ENCODE peak calls at places on chromosome 16, in eight cellular contexts. K is A549, R is cardiac fibroblast, E is cardiac muscle cell, G is heart left ventricle, H is osteocyte, Y is GM12865, J is nephron progenitor cell. F is an unnamed sample.
A peak's percentile ranks its signal among the peaks of the same experiment; 100 is the strongest.

GRCh38 chr16:86668136-86668535 is 89.8 kb downstream of the FOXL1 start:
- DNase-seq in K (peak; percentile 42), R (peak; percentile 93), E (peak; percentile 66), G (peak; percentile 39), H (no peak), Y (no peak), J (no peak), F (no peak)

GRCh38 chr16:61045931-61046330 is 990.3 kb downstream of the CDH8 start:
- DNase-seq in K (no peak), R (no peak), E (no peak), G (no peak), H (no peak), Y (no peak), J (no peak), F (no peak)

GRCh38 chr16:86722970-86723369 is 144.6 kb downstream of the FOXL1 start:
- DNase-seq in K (no peak), R (peak; percentile 64), E (peak; percentile 86), G (no peak), H (no peak), Y (no peak), J (no peak), F (no peak)

GRCh38 chr16:56369202-56369601 is 56.1 kb downstream of the AMFR start:
- DNase-seq in K (no peak), R (no peak), E (no peak), G (no peak), H (no peak), Y (no peak), J (no peak), F (no peak)

GRCh38 chr16:49586466-49586865 is 212.9 kb downstream of the C16orf78 start:
- DNase-seq in K (no peak), R (no peak), E (no peak), G (no peak), H (no peak), Y (no peak), J (no peak), F (no peak)

GRCh38 chr16:4091638-4092037 is 24.6 kb downstream of the ADCY9 start:
- DNase-seq in K (no peak), R (no peak), E (no peak), G (no peak), H (no peak), Y (no peak), J (no peak), F (no peak)

GRCh38 chr16:280005-280421 is 378 bp upstream of the ARHGDIG start:
- DNase-seq in K (no peak), R (no peak), E (no peak), G (no peak), H (no peak), Y (no peak), J (peak; percentile 53), F (no peak)

GRCh38 chr16:58494981-58495860 is 4.7 kb upstream of the NDRG4 start:
- DNase-seq in K (peak; percentile 92), R (peak; percentile 99), E (peak; percentile 97), G (peak; percentile 89), H (peak; percentile 94), Y (peak; percentile 92), J (peak; percentile 81), F (peak; percentile 87)

GRCh38 chr16:22240023-22240697 is 34.1 kb downstream of the EEF2K start:
- DNase-seq in K (no peak), R (peak; percentile 48), E (peak; percentile 71), G (no peak), H (no peak), Y (no peak), J (no peak), F (no peak)

GRCh38 chr16:86519649-86520316 is 9.5 kb downstream of the FOXF1 start:
- DNase-seq in K (peak; percentile 53), R (peak; percentile 71), E (peak; percentile 59), G (peak; percentile 57), H (no peak), Y (peak; percentile 62), J (peak; percentile 81), F (peak; percentile 80)

GRCh38 chr16:9408297-9408696 is 316.9 kb downstream of the HAPSTR1 start:
- DNase-seq in K (no peak), R (no peak), E (no peak), G (no peak), H (no peak), Y (no peak), J (no peak), F (no peak)

GRCh38 chr16:641326-642188 is at the start of gene MCRIP2:
- DNase-seq in K (peak; percentile 77), R (peak; percentile 61), E (peak; percentile 84), G (peak; percentile 90), H (no peak), Y (peak; percentile 90), J (peak; percentile 88), F (peak; percentile 90)

GRCh38 chr16:31916056-31916488 is 42.5 kb downstream of the ZNF267 start:
- DNase-seq in K (peak; percentile 16), R (no peak), E (no peak), G (no peak), H (no peak), Y (no peak), J (no peak), F (no peak)

GRCh38 chr16:59573528-59574271 is 839.6 kb upstream of the GOT2 start:
- DNase-seq in K (peak; percentile 95), R (peak; percentile 82), E (peak; percentile 69), G (no peak), H (no peak), Y (no peak), J (no peak), F (no peak)

GRCh38 chr16:67884-68789 is 4.3 kb downstream of the RHBDF1 start:
- DNase-seq in K (no peak), R (peak; percentile 35), E (no peak), G (no peak), H (no peak), Y (no peak), J (no peak), F (no peak)

GRCh38 chr16:29231231-29231630 is 175.3 kb downstream of the NPIPB11 start:
- DNase-seq in K (no peak), R (no peak), E (peak; percentile 21), G (no peak), H (peak; percentile 67), Y (no peak), J (peak; percentile 32), F (no peak)

GRCh38 chr16:87240211-87241134 is 76.7 kb downstream of the C16orf95 start:
- DNase-seq in K (no peak), R (no peak), E (peak; percentile 22), G (no peak), H (no peak), Y (no peak), J (no peak), F (no peak)

GRCh38 chr16:81816793-81817210 is 37.7 kb downstream of the PLCG2 start:
- DNase-seq in K (no peak), R (no peak), E (no peak), G (no peak), H (no peak), Y (peak; percentile 86), J (no peak), F (no peak)

DNA sequence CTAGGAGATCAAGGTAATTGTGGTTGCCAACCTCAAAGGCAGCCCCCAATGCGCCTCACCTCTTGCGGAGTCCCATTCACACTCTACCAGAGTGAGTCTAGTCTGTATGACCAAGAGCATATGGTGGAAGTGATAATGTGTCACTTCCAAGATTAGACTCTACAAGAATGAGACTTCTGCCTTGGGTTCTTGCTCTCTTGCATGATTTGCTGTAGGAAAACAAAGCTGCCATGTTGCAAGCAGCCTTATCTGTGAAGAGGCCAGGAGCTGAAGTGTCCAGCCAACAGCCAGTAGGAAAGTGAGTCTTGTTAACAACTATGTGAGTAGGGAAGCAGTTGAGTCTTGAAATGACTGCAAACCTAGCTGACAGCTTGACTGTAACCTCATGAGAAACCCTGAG is 3.4 kb downstream of the TERF2 start:
- DNase-seq in K (no peak), R (no peak), E (peak; percentile 31), G (no peak), H (no peak), Y (peak; percentile 24), J (no peak), F (no peak)
- TF ChIP-seq CTCF in K (no peak), R (no peak), E (no peak), G (no peak), H (no peak), Y (no peak), J (no peak), F (no peak)

DNA sequence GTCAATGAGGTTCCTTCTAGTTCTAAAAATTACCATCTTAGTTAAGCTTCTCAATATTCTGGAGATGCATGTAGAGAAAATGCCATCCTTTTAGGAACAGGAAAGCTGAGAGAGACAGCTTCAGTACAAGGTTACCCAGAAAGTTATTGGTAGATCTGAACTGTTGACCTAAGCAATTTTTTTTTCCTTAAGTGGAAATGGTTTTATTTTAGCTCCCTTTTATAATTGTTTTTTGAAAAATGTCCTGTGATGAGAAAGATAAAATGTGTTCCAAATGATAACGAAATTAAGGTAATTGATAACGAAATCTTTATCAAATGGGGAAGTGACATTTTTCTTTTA is 8.2 kb downstream of the PSMD7 start:
- DNase-seq in K (no peak), R (no peak), E (no peak), G (no peak), H (no peak), Y (no peak), J (no peak), F (no peak)
- TF ChIP-seq CTCF in K (no peak), R (no peak), E (no peak), G (no peak), H (no peak), Y (no peak), J (peak; percentile 3), F (no peak)

DNA sequence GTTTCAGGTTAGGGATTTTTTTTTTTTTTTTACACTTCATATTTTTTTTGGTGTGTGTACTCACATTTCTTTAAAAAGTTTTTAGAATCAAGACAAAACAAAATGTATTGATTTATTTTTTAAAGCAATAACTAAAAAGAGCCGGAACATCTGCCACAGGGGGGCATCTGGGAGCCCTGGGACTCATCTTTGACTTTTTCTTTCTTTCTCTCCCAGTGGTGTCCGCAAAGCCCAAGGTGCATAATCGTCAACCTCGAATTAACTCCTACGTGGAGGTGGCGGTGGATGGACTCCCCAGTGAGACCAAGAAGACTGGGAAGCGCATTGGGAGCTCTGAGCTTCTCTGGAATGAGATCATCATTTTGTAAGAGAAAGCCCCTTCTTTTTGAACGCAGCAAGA is 36.3 kb downstream of the WWP2 start:
- DNase-seq in K (no peak), R (peak; percentile 34), E (peak; percentile 25), G (no peak), H (no peak), Y (no peak), J (no peak), F (peak; percentile 20)
- TF ChIP-seq CTCF in K (peak; percentile 36), R (peak; percentile 53), E (peak; percentile 51), G (peak; percentile 52), H (peak; percentile 50), Y (no peak), J (peak; percentile 29), F (no peak)

GRCh38 chr16:3022697-3023414 is 886 bp downstream of the HCFC1R1 start:
- DNase-seq in K (peak; percentile 86), R (peak; percentile 85), E (peak; percentile 68), G (peak; percentile 72), H (no peak), Y (peak; percentile 52), J (no peak), F (peak; percentile 51)

GRCh38 chr16:3022208-3022696 is 1.5 kb downstream of the HCFC1R1 start:
- DNase-seq in K (peak; percentile 93), R (peak; percentile 97), E (peak; percentile 97), G (peak; percentile 89), H (peak; percentile 96), Y (no peak), J (peak; percentile 67), F (peak; percentile 59)

GRCh38 chr16:3020247-3020603 is at the start of gene TNFRSF12A:
- DNase-seq in K (peak; percentile 82), R (peak; percentile 80), E (peak; percentile 80), G (peak; percentile 84), H (peak; percentile 89), Y (peak; percentile 81), J (peak; percentile 77), F (peak; percentile 84)

GRCh38 chr16:3020604-3021448 is 658 bp downstream of the TNFRSF12A start:
- DNase-seq in K (peak; percentile 93), R (peak; percentile 95), E (peak; percentile 86), G (peak; percentile 87), H (peak; percentile 92), Y (peak; percentile 35), J (peak; percentile 85), F (peak; percentile 31)

GRCh38 chr16:3021449-3022207 is 1.5 kb downstream of the TNFRSF12A start:
- DNase-seq in K (peak; percentile 93), R (peak; percentile 97), E (peak; percentile 89), G (peak; percentile 89), H (peak; percentile 93), Y (peak; percentile 72), J (peak; percentile 90), F (peak; percentile 91)
- TF ChIP-seq CTCF in K (peak; percentile 31), R (peak; percentile 36), E (peak; percentile 38), G (peak; percentile 56), H (peak; percentile 46), Y (peak; percentile 39), J (no peak), F (no peak)